ENCODE peak calls at places on chromosome 1, in four cellular contexts. One of them, this sample, is unnamed.
A peak's percentile ranks its signal among the peaks of the same experiment; 100 is the strongest.

GRCh38 chr1:37475380-37476086 is 1.2 kb downstream of the ZC3H12A start:
- DNase-seq in GM12878: no peak
- DNase-seq in K562: peak; percentile 47
- DNase-seq in SK-N-SH: no peak
- DNase-seq in this sample: no peak

GRCh38 chr1:30318413-30318812 is 405.0 kb downstream of the MATN1 start:
- DNase-seq in GM12878: no peak
- DNase-seq in K562: no peak
- DNase-seq in SK-N-SH: no peak
- DNase-seq in this sample: no peak

GRCh38 chr1:204503122-204503912 is 8.7 kb upstream of the PIK3C2B start:
- DNase-seq in GM12878: no peak
- DNase-seq in K562: peak; percentile 83
- DNase-seq in SK-N-SH: no peak
- DNase-seq in this sample: peak; percentile 56

GRCh38 chr1:8059161-8059622 is 33.1 kb upstream of the ERRFI1 start:
- DNase-seq in GM12878: no peak
- DNase-seq in K562: no peak
- DNase-seq in SK-N-SH: no peak
- DNase-seq in this sample: no peak

GRCh38 chr1:200108659-200109058 is 81.1 kb downstream of the NR5A2 start:
- DNase-seq in GM12878: no peak
- DNase-seq in K562: no peak
- DNase-seq in SK-N-SH: no peak
- DNase-seq in this sample: no peak

GRCh38 chr1:27476222-27476621 is 13.7 kb downstream of the WASF2 start:
- DNase-seq in GM12878: no peak
- DNase-seq in K562: peak; percentile 29
- DNase-seq in SK-N-SH: no peak
- DNase-seq in this sample: no peak

GRCh38 chr1:109257682-109258421 is 8.5 kb downstream of the CELSR2 start:
- DNase-seq in GM12878: no peak
- DNase-seq in K562: no peak
- DNase-seq in SK-N-SH: peak; percentile 44
- DNase-seq in this sample: no peak

GRCh38 chr1:4957027-4957426 is 302.6 kb downstream of the AJAP1 start:
- DNase-seq in GM12878: no peak
- DNase-seq in K562: no peak
- DNase-seq in SK-N-SH: no peak
- DNase-seq in this sample: no peak

GRCh38 chr1:218498061-218498938 is 153.2 kb downstream of the TGFB2 start:
- DNase-seq in GM12878: no peak
- DNase-seq in K562: no peak
- DNase-seq in SK-N-SH: no peak
- DNase-seq in this sample: peak; percentile 92

GRCh38 chr1:84368441-84368840 is 29.8 kb upstream of the DNASE2B start:
- DNase-seq in GM12878: no peak
- DNase-seq in K562: no peak
- DNase-seq in SK-N-SH: no peak
- DNase-seq in this sample: no peak

GRCh38 chr1:243845888-243846287 is 4.2 kb downstream of the AKT3 start:
- DNase-seq in GM12878: no peak
- DNase-seq in K562: no peak
- DNase-seq in SK-N-SH: no peak
- DNase-seq in this sample: no peak

GRCh38 chr1:215894617-215895016 is 327.5 kb downstream of the KCTD3 start:
- DNase-seq in GM12878: no peak
- DNase-seq in K562: no peak
- DNase-seq in SK-N-SH: no peak
- DNase-seq in this sample: no peak

GRCh38 chr1:16405441-16405840 is 31.8 kb downstream of the SPATA21 start:
- DNase-seq in GM12878: no peak
- DNase-seq in K562: no peak
- DNase-seq in SK-N-SH: no peak
- DNase-seq in this sample: no peak

GRCh38 chr1:43525995-43526394 is 4.7 kb upstream of the PTPRF start:
- DNase-seq in GM12878: no peak
- DNase-seq in K562: no peak
- DNase-seq in SK-N-SH: no peak
- DNase-seq in this sample: peak; percentile 54

GRCh38 chr1:77281491-77282186 is at the start of gene AK5:
- DNase-seq in GM12878: no peak
- DNase-seq in K562: no peak
- DNase-seq in SK-N-SH: peak; percentile 90
- DNase-seq in this sample: peak; percentile 40

GRCh38 chr1:145997156-145998023 is 1.0 kb upstream of the TXNIP start:
- DNase-seq in GM12878: no peak
- DNase-seq in K562: peak; percentile 71
- DNase-seq in SK-N-SH: peak; percentile 42
- DNase-seq in this sample: no peak

GRCh38 chr1:221722254-221723017 is 19.5 kb downstream of the DUSP10 start:
- DNase-seq in GM12878: no peak
- DNase-seq in K562: no peak
- DNase-seq in SK-N-SH: no peak
- DNase-seq in this sample: no peak

GRCh38 chr1:119286587-119287181 is 81.9 kb upstream of the HAO2 start:
- DNase-seq in GM12878: no peak
- DNase-seq in K562: peak; percentile 66
- DNase-seq in SK-N-SH: peak; percentile 53
- DNase-seq in this sample: peak; percentile 4

GRCh38 chr1:175287849-175288248 is 95.3 kb upstream of the KIAA0040 start:
- DNase-seq in GM12878: no peak
- DNase-seq in K562: no peak
- DNase-seq in SK-N-SH: no peak
- DNase-seq in this sample: no peak

GRCh38 chr1:3320246-3321152 is 134.0 kb upstream of the ARHGEF16 start:
- DNase-seq in GM12878: no peak
- DNase-seq in K562: no peak
- DNase-seq in SK-N-SH: no peak
- DNase-seq in this sample: no peak

GRCh38 chr1:160768295-160768657 is 27.7 kb upstream of the LY9 start:
- DNase-seq in GM12878: peak; percentile 84
- DNase-seq in K562: peak; percentile 64
- DNase-seq in SK-N-SH: no peak
- DNase-seq in this sample: no peak

GRCh38 chr1:52602328-52603300 is at the start of gene GPX7:
- DNase-seq in GM12878: no peak
- DNase-seq in K562: no peak
- DNase-seq in SK-N-SH: peak; percentile 89
- DNase-seq in this sample: no peak

GRCh38 chr1:29425656-29426055 is 189.3 kb downstream of the PTPRU start:
- DNase-seq in GM12878: no peak
- DNase-seq in K562: peak; percentile 51
- DNase-seq in SK-N-SH: no peak
- DNase-seq in this sample: no peak

GRCh38 chr1:94321662-94322061 is 84.3 kb upstream of the ARHGAP29 start:
- DNase-seq in GM12878: no peak
- DNase-seq in K562: no peak
- DNase-seq in SK-N-SH: peak; percentile 45
- DNase-seq in this sample: peak; percentile 45

GRCh38 chr1:172394167-172394751 is 26.2 kb upstream of the C1orf105 start:
- DNase-seq in GM12878: peak; percentile 88
- DNase-seq in K562: no peak
- DNase-seq in SK-N-SH: no peak
- DNase-seq in this sample: peak; percentile 34

GRCh38 chr1:161913482-161914140 is 110.1 kb downstream of the OLFML2B start:
- DNase-seq in GM12878: no peak
- DNase-seq in K562: no peak
- DNase-seq in SK-N-SH: no peak
- DNase-seq in this sample: no peak

GRCh38 chr1:62068302-62068936 is 126.2 kb upstream of the L1TD1 start:
- DNase-seq in GM12878: no peak
- DNase-seq in K562: no peak
- DNase-seq in SK-N-SH: no peak
- DNase-seq in this sample: no peak

GRCh38 chr1:87305096-87305495 is 23.6 kb upstream of the LMO4 start:
- DNase-seq in GM12878: no peak
- DNase-seq in K562: no peak
- DNase-seq in SK-N-SH: no peak
- DNase-seq in this sample: no peak

GRCh38 chr1:61742620-61743431 is 546 bp downstream of the PATJ start:
- DNase-seq in GM12878: no peak
- DNase-seq in K562: no peak
- DNase-seq in SK-N-SH: peak; percentile 92
- DNase-seq in this sample: peak; percentile 42

GRCh38 chr1:4122513-4123160 is 222.6 kb upstream of the C1orf174 start:
- DNase-seq in GM12878: no peak
- DNase-seq in K562: no peak
- DNase-seq in SK-N-SH: no peak
- DNase-seq in this sample: no peak

GRCh38 chr1:5370321-5370720 is 621.9 kb downstream of the NPHP4 start:
- DNase-seq in GM12878: no peak
- DNase-seq in K562: no peak
- DNase-seq in SK-N-SH: no peak
- DNase-seq in this sample: no peak

GRCh38 chr1:160436975-160437374 is 36.6 kb downstream of the VANGL2 start:
- DNase-seq in GM12878: no peak
- DNase-seq in K562: peak; percentile 36
- DNase-seq in SK-N-SH: no peak
- DNase-seq in this sample: no peak

GRCh38 chr1:184427722-184428121 is 40.9 kb downstream of the C1orf21 start:
- DNase-seq in GM12878: no peak
- DNase-seq in K562: no peak
- DNase-seq in SK-N-SH: no peak
- DNase-seq in this sample: no peak

GRCh38 chr1:151948506-151948905 is 39.2 kb upstream of the THEM4 start:
- DNase-seq in GM12878: no peak
- DNase-seq in K562: no peak
- DNase-seq in SK-N-SH: no peak
- DNase-seq in this sample: no peak

GRCh38 chr1:187244623-187245022 is 415.9 kb downstream of the PLA2G4A start:
- DNase-seq in GM12878: no peak
- DNase-seq in K562: no peak
- DNase-seq in SK-N-SH: no peak
- DNase-seq in this sample: no peak

GRCh38 chr1:118257946-118258345 is 72.9 kb upstream of the SPAG17 start:
- DNase-seq in GM12878: no peak
- DNase-seq in K562: no peak
- DNase-seq in SK-N-SH: no peak
- DNase-seq in this sample: no peak

GRCh38 chr1:82487778-82488177 is 687.0 kb downstream of the ADGRL2 start:
- DNase-seq in GM12878: no peak
- DNase-seq in K562: no peak
- DNase-seq in SK-N-SH: no peak
- DNase-seq in this sample: no peak

GRCh38 chr1:104780470-104781078 is 1030.9 kb downstream of the AMY1C start:
- DNase-seq in GM12878: no peak
- DNase-seq in K562: peak; percentile 16
- DNase-seq in SK-N-SH: peak; percentile 56
- DNase-seq in this sample: peak; percentile 4
- TF ChIP-seq CHD2 in GM12878: no peak
- TF ChIP-seq CHD2 in K562: no peak
- TF ChIP-seq CHD2 in SK-N-SH: no peak
- TF ChIP-seq CHD2 in this sample: no peak

DNA sequence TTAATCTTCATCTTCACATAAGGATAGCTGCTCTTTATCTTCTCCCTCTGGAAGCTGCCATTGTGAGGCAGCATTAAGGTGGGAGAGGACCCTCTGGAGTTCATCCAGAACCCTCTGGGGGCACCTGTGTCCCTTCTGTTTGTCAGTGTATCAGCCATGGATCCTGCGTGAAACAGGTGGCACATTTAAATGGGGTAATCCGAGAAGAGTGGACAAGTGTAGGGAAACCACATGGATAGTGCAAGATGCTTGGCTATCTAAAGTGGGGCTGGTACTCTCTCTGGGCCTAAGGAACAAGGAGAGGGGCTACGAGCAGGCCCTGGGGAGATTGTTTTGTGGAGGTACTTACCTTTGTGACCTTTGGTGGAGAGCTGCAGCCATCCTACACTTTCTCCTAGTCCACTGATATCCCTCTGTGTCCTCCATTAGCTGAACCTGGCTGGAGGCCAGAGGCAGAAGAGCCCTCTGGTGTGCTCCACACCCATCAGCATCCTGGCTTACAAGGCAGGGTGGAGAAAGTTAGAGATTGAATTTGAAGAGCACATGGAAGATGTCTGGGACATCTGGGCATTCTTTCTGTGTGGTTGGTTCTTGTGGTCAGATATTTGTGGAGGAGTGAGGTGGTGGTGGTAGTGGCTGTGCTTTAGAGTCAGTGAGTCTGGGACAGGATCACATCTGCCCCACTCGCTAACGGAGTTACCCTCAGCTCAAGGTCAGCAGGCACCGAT is 117.7 kb downstream of the FGGY start:
- DNase-seq in GM12878: no peak
- DNase-seq in K562: no peak
- DNase-seq in SK-N-SH: no peak
- DNase-seq in this sample: no peak
- TF ChIP-seq RCOR1 in GM12878: no peak
- TF ChIP-seq RCOR1 in K562: no peak
- TF ChIP-seq RCOR1 in SK-N-SH: no peak
- TF ChIP-seq RCOR1 in this sample: no peak

GRCh38 chr1:188719735-188720134 is 1757.9 kb downstream of the BRINP3 start:
- DNase-seq in GM12878: no peak
- DNase-seq in K562: no peak
- DNase-seq in SK-N-SH: no peak
- DNase-seq in this sample: no peak

DNA sequence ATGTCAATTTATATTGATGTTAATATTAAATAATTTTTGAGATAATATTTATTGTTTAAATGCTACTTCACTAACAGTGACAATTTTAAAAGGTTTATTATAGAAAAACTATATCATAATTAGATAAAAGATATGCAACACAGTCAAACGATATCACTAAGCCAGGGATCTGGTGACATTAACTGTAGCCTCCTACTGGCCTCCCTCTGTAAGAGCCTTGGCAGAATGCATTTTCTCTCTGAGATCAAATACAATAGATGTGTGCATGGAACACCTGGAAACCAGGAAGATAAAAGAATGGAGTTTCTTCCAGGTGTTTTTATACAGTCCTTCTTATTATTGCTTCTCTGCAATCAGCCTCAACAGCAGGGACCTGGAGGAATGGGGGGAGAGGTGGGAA is 1762.1 kb downstream of the BRINP3 start:
- DNase-seq in GM12878: no peak
- DNase-seq in K562: no peak
- DNase-seq in SK-N-SH: no peak
- DNase-seq in this sample: peak; percentile 1
- TF ChIP-seq CHD2 in GM12878: no peak
- TF ChIP-seq CHD2 in K562: no peak
- TF ChIP-seq CHD2 in SK-N-SH: no peak
- TF ChIP-seq CHD2 in this sample: no peak

GRCh38 chr1:154869351-154870116 is 547 bp downstream of the KCNN3 start:
- DNase-seq in GM12878: no peak
- DNase-seq in K562: no peak
- DNase-seq in SK-N-SH: peak; percentile 80
- DNase-seq in this sample: no peak
- TF ChIP-seq RCOR1 in GM12878: no peak
- TF ChIP-seq RCOR1 in K562: no peak
- TF ChIP-seq RCOR1 in SK-N-SH: peak; percentile 40
- TF ChIP-seq RCOR1 in this sample: no peak